ENCODE peak calls at places on chromosomes 11 and 22, in seven cellular contexts. Q is IMR-90, U is A549, B is SK-N-SH, G is H1, T is HepG2, J is GM12878. O is an unnamed sample.

GRCh38 chr11:104956528-104956927 is 11.8 kb downstream of the CASP4 start:
- DNase-seq in G (no peak), B (no peak), U (no peak), T (peak; percentile 63), Q (no peak), J (no peak), O (no peak)

GRCh38 chr11:1109101-1109917 is 34.6 kb downstream of the MUC2 start:
- DNase-seq in U (no peak), G (no peak), T (no peak), B (no peak), Q (no peak), J (no peak), O (no peak)

GRCh38 chr11:70471254-70471653 is 72.9 kb downstream of the CTTN start:
- DNase-seq in T (no peak), J (no peak), U (peak; percentile 78), G (peak; percentile 41), Q (no peak), B (peak; percentile 56), O (peak; percentile 80)

GRCh38 chr22:22810018-22810427 is 77.6 kb upstream of the IGLL5 start:
- DNase-seq in Q (peak; percentile 30), U (peak; percentile 18), J (no peak), B (peak; percentile 51), T (peak; percentile 50), G (no peak), O (peak; percentile 97)

GRCh38 chr22:43013355-43014061 is 1.4 kb downstream of the PACSIN2 start:
- DNase-seq in J (no peak), U (no peak), T (peak; percentile 27), G (no peak), B (no peak), Q (no peak), O (no peak)

GRCh38 chr11:120136356-120136755 is 1.6 kb downstream of the TRIM29 start:
- DNase-seq in U (no peak), J (no peak), Q (no peak), G (no peak), B (peak; percentile 2), T (no peak), O (no peak)

GRCh38 chr22:48837341-48837935 is 990.2 kb downstream of the BRD1 start:
- DNase-seq in G (no peak), J (no peak), B (no peak), U (peak; percentile 6), Q (no peak), T (no peak), O (no peak)

GRCh38 chr11:122758974-122759373 is 79.3 kb upstream of the CRTAM start:
- DNase-seq in J (no peak), B (no peak), G (no peak), U (no peak), T (no peak), Q (peak; percentile 18), O (no peak)

GRCh38 chr22:45583504-45583903 is 80.8 kb downstream of the FBLN1 start:
- DNase-seq in U (no peak), T (no peak), J (no peak), B (no peak), G (no peak), Q (no peak), O (no peak)

GRCh38 chr11:101061606-101062005 is 68.0 kb downstream of the PGR start:
- DNase-seq in J (no peak), U (no peak), B (no peak), T (no peak), G (no peak), Q (peak; percentile 21), O (no peak)

GRCh38 chr22:22210375-22210774 is 34.2 kb upstream of the VPREB1 start:
- DNase-seq in U (no peak), T (no peak), Q (peak; percentile 85), B (no peak), J (no peak), G (no peak), O (no peak)

GRCh38 chr11:59197990-59198389 is 14.7 kb downstream of the MPEG1 start:
- DNase-seq in T (no peak), J (no peak), Q (peak; percentile 68), U (no peak), G (no peak), B (no peak), O (no peak)

GRCh38 chr22:47372596-47373385 is 610.3 kb downstream of the TBC1D22A start:
- DNase-seq in G (no peak), U (no peak), T (no peak), Q (no peak), B (no peak), J (no peak), O (no peak)
- TF ChIP-seq RFX5 in G (no peak), U (no peak), T (no peak), Q (no peak), B (no peak), J (no peak), O (no peak)

GRCh38 chr11:113681711-113682410 is 24.2 kb downstream of the TMPRSS5 start:
- DNase-seq in B (no peak), G (no peak), U (no peak), J (no peak), T (no peak), Q (no peak), O (peak; percentile 65)
- TF ChIP-seq RFX5 in B (no peak), G (no peak), U (no peak), J (no peak), T (no peak), Q (no peak), O (no peak)

GRCh38 chr11:32870676-32871075 is 21.9 kb upstream of the QSER1 start:
- DNase-seq in Q (no peak), U (no peak), G (no peak), J (no peak), T (no peak), B (peak; percentile 48), O (peak; percentile 12)
- TF ChIP-seq RFX5 in Q (no peak), U (no peak), G (no peak), J (no peak), T (no peak), B (no peak), O (no peak)

DNA sequence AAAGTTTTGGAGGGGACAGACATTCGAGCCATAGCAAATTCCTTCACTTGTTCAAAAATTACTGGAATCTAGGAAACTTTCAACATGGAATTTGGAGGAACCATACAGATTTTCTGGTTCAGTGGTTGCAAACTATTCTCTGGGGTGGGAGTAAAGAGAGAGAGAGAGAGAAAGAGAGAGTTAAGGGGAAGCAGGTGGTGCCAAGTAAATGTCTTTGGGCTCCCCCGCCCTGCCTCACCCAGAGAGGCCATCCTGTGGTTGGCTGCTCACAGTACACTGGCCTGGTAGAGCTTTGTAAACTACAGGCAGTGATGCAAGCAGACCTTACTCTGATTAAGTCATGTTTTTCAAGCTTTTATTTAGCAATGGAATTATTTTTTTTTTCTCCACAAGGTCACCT is 82.6 kb downstream of the ADAMTS15 start:
- DNase-seq in J (no peak), U (no peak), T (no peak), B (no peak), G (no peak), Q (no peak), O (no peak)
- TF ChIP-seq RFX5 in J (no peak), U (no peak), T (no peak), B (no peak), G (no peak), Q (no peak), O (no peak)

GRCh38 chr11:57275582-57275981 is 38.5 kb upstream of the APLNR start:
- DNase-seq in B (no peak), J (no peak), Q (peak; percentile 23), G (no peak), U (no peak), T (no peak), O (no peak)
- TF ChIP-seq RFX5 in B (no peak), J (no peak), Q (no peak), G (no peak), U (no peak), T (no peak), O (no peak)

DNA sequence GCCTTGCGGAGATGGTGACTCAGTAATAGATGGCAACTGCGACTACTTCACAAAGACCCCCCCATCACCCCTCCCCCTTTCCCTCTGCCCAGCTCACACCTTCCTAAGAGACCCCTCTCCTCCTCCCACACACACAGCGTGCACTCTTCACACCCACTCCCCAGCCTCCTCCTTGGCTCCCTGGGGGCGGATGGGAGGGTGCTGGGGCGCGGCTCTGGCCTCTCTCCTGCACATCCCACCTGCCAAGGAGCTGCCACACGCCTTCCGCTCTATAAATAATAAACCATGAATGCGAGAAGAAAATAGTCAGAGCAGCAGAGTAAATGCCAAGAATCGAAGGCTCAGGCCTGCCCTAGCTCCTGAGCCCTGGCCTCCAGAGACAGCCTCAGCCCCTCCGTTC is 4.5 kb downstream of the P2RX3 start:
- DNase-seq in G (no peak), T (no peak), B (no peak), J (no peak), U (no peak), Q (no peak), O (no peak)
- TF ChIP-seq RFX5 in G (no peak), T (no peak), B (no peak), J (no peak), U (no peak), Q (no peak), O (no peak)

DNA sequence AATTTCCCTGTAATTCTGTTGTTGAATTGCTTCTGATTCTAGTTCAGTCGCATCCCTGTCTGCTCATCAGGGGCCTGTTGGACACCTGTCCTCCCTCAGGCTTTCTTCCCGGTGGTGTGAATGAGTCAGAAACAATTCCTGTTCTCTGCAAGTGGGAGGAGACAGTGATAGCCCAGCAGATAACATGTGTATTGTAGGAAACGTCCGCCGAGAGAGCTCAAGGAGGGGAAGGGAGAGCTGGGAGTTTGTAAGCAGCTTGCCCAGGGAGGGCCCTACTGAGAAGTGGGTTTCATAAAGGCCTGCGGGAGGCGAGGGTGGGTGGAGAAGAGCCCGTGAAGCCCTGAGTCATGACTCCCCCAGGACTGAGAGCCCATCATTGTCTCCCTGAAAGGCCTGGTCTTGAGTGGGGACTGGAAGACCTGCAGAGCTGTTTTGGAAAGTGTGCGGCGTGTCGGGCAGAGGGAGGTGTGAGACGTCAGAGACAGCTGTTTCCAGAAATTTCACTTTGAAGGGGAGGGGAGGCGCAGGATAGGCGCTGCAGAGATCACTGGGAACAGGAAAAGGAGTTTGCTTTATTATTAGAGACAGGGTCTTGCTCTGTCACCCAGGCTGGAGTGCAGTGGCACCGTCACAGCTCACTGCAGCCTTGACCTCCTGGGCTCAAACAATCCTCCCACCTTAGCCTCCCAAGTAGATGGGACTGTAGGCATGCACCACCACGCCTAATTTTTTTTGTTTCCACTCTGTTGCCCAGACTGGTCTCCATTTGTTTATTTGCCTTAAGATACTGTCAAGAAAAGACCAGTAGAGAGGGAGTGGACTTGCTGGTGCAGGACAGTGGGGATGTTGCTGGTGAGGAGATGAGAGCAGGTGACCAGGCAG is 35.3 kb downstream of the NADSYN1 start:
- DNase-seq in J (no peak), T (no peak), U (peak; percentile 28), G (no peak), Q (peak; percentile 80), B (peak; percentile 77), O (peak; percentile 58)
- TF ChIP-seq RFX5 in J (no peak), T (no peak), U (no peak), G (no peak), Q (no peak), B (no peak), O (no peak)

DNA sequence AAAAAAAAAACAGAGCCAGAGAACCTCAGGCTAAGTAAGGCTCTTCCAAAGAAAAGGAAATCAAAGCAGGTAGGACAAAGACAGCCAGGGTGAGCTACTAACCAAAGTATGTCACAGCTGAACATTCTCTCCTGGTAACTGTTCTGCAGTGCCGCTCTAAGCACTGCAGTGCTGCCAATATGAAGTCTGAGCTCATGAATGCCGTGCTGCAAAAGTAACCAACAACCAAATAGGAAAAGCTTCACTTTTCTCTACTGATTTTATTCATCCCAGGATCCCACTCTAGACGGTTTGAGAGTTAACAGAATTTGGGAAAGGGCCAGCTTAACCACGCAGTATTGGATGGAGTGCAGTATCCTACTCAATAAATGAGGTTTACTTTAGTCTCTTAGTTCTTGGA is 3.5 kb downstream of the SIK3 start:
- DNase-seq in T (no peak), G (no peak), Q (peak; percentile 56), B (no peak), U (no peak), J (no peak), O (no peak)
- TF ChIP-seq RFX5 in T (no peak), G (no peak), Q (no peak), B (no peak), U (no peak), J (no peak), O (no peak)